ENCODE peak calls at places on chromosomes 1 and 21, in eight cellular contexts. One of them, this sample, is unnamed.

GRCh38 chr1:236128646-236129178 is 13.6 kb upstream of the GPR137B start:
- ATAC-seq in mucosa of descending colon: no peak
- ATAC-seq in left colon: no peak
- ATAC-seq in upper lobe of left lung: no peak
- ATAC-seq in upper lobe of right lung: no peak
- ATAC-seq in IMR-90: peak; percentile 67
- ATAC-seq in effector memory CD8-positive, alpha-beta T cell: no peak
- ATAC-seq in activated CD8-positive, alpha-beta memory T cell treated with anti-CD3 and anti-CD28 coated beads, Interleukin-2, amount 10 ng/mL, durations not matched to agents 7 days and 5 days: no peak
- ATAC-seq in this sample: peak; percentile 80

GRCh38 chr21:37208741-37209225 is 58.4 kb downstream of the VPS26C start:
- ATAC-seq in mucosa of descending colon: peak; percentile 8
- ATAC-seq in left colon: peak; percentile 5
- ATAC-seq in upper lobe of left lung: no peak
- ATAC-seq in upper lobe of right lung: peak; percentile 8
- ATAC-seq in IMR-90: no peak
- ATAC-seq in effector memory CD8-positive, alpha-beta T cell: no peak
- ATAC-seq in activated CD8-positive, alpha-beta memory T cell treated with anti-CD3 and anti-CD28 coated beads, Interleukin-2, amount 10 ng/mL, durations not matched to agents 7 days and 5 days: no peak
- ATAC-seq in this sample: peak; percentile 30

GRCh38 chr1:45015683-45016082 is 3.6 kb downstream of the UROD start:
- ATAC-seq in mucosa of descending colon: no peak
- ATAC-seq in left colon: no peak
- ATAC-seq in upper lobe of left lung: no peak
- ATAC-seq in upper lobe of right lung: no peak
- ATAC-seq in IMR-90: no peak
- ATAC-seq in effector memory CD8-positive, alpha-beta T cell: no peak
- ATAC-seq in activated CD8-positive, alpha-beta memory T cell treated with anti-CD3 and anti-CD28 coated beads, Interleukin-2, amount 10 ng/mL, durations not matched to agents 7 days and 5 days: no peak
- ATAC-seq in this sample: no peak

GRCh38 chr21:15063821-15064575 is 802 bp downstream of the NRIP1 start:
- ATAC-seq in mucosa of descending colon: peak; percentile 35
- ATAC-seq in left colon: peak; percentile 29
- ATAC-seq in upper lobe of left lung: peak; percentile 30
- ATAC-seq in upper lobe of right lung: peak; percentile 33
- ATAC-seq in IMR-90: peak; percentile 7
- ATAC-seq in effector memory CD8-positive, alpha-beta T cell: no peak
- ATAC-seq in activated CD8-positive, alpha-beta memory T cell treated with anti-CD3 and anti-CD28 coated beads, Interleukin-2, amount 10 ng/mL, durations not matched to agents 7 days and 5 days: peak; percentile 5
- ATAC-seq in this sample: peak; percentile 15

GRCh38 chr1:184482113-184482512 is 95.3 kb downstream of the C1orf21 start:
- ATAC-seq in mucosa of descending colon: no peak
- ATAC-seq in left colon: no peak
- ATAC-seq in upper lobe of left lung: peak; percentile 75
- ATAC-seq in upper lobe of right lung: peak; percentile 8
- ATAC-seq in IMR-90: no peak
- ATAC-seq in effector memory CD8-positive, alpha-beta T cell: no peak
- ATAC-seq in activated CD8-positive, alpha-beta memory T cell treated with anti-CD3 and anti-CD28 coated beads, Interleukin-2, amount 10 ng/mL, durations not matched to agents 7 days and 5 days: no peak
- ATAC-seq in this sample: no peak

GRCh38 chr1:11960710-11961109 is 19.5 kb upstream of the MFN2 start:
- ATAC-seq in mucosa of descending colon: peak; percentile 47
- ATAC-seq in left colon: peak; percentile 36
- ATAC-seq in upper lobe of left lung: peak; percentile 80
- ATAC-seq in upper lobe of right lung: peak; percentile 86
- ATAC-seq in IMR-90: no peak
- ATAC-seq in effector memory CD8-positive, alpha-beta T cell: no peak
- ATAC-seq in activated CD8-positive, alpha-beta memory T cell treated with anti-CD3 and anti-CD28 coated beads, Interleukin-2, amount 10 ng/mL, durations not matched to agents 7 days and 5 days: no peak
- ATAC-seq in this sample: no peak

GRCh38 chr1:202164271-202165037 is 4.1 kb upstream of the PTPN7 start:
- ATAC-seq in mucosa of descending colon: peak; percentile 53
- ATAC-seq in left colon: no peak
- ATAC-seq in upper lobe of left lung: no peak
- ATAC-seq in upper lobe of right lung: no peak
- ATAC-seq in IMR-90: no peak
- ATAC-seq in effector memory CD8-positive, alpha-beta T cell: peak; percentile 82
- ATAC-seq in activated CD8-positive, alpha-beta memory T cell treated with anti-CD3 and anti-CD28 coated beads, Interleukin-2, amount 10 ng/mL, durations not matched to agents 7 days and 5 days: peak; percentile 49
- ATAC-seq in this sample: peak; percentile 25

GRCh38 chr1:9737057-9737456 is 85.5 kb downstream of the PIK3CD start:
- ATAC-seq in mucosa of descending colon: peak; percentile 35
- ATAC-seq in left colon: peak; percentile 17
- ATAC-seq in upper lobe of left lung: peak; percentile 44
- ATAC-seq in upper lobe of right lung: peak; percentile 77
- ATAC-seq in IMR-90: no peak
- ATAC-seq in effector memory CD8-positive, alpha-beta T cell: no peak
- ATAC-seq in activated CD8-positive, alpha-beta memory T cell treated with anti-CD3 and anti-CD28 coated beads, Interleukin-2, amount 10 ng/mL, durations not matched to agents 7 days and 5 days: no peak
- ATAC-seq in this sample: no peak

GRCh38 chr21:32886339-32886738 is 114.8 kb upstream of the PAXBP1 start:
- ATAC-seq in mucosa of descending colon: no peak
- ATAC-seq in left colon: no peak
- ATAC-seq in upper lobe of left lung: no peak
- ATAC-seq in upper lobe of right lung: peak; percentile 36
- ATAC-seq in IMR-90: no peak
- ATAC-seq in effector memory CD8-positive, alpha-beta T cell: peak; percentile 92
- ATAC-seq in activated CD8-positive, alpha-beta memory T cell treated with anti-CD3 and anti-CD28 coated beads, Interleukin-2, amount 10 ng/mL, durations not matched to agents 7 days and 5 days: peak; percentile 89
- ATAC-seq in this sample: no peak

GRCh38 chr1:27522148-27522859 is 32.3 kb upstream of the WASF2 start:
- ATAC-seq in mucosa of descending colon: no peak
- ATAC-seq in left colon: no peak
- ATAC-seq in upper lobe of left lung: no peak
- ATAC-seq in upper lobe of right lung: no peak
- ATAC-seq in IMR-90: no peak
- ATAC-seq in effector memory CD8-positive, alpha-beta T cell: peak; percentile 60
- ATAC-seq in activated CD8-positive, alpha-beta memory T cell treated with anti-CD3 and anti-CD28 coated beads, Interleukin-2, amount 10 ng/mL, durations not matched to agents 7 days and 5 days: peak; percentile 53
- ATAC-seq in this sample: peak; percentile 71

GRCh38 chr1:161505892-161506173 is 576 bp downstream of the FCGR2A start:
- ATAC-seq in mucosa of descending colon: no peak
- ATAC-seq in left colon: no peak
- ATAC-seq in upper lobe of left lung: no peak
- ATAC-seq in upper lobe of right lung: no peak
- ATAC-seq in IMR-90: no peak
- ATAC-seq in effector memory CD8-positive, alpha-beta T cell: no peak
- ATAC-seq in activated CD8-positive, alpha-beta memory T cell treated with anti-CD3 and anti-CD28 coated beads, Interleukin-2, amount 10 ng/mL, durations not matched to agents 7 days and 5 days: no peak
- ATAC-seq in this sample: no peak

GRCh38 chr1:8285103-8285502 is 32.8 kb upstream of the SLC45A1 start:
- ATAC-seq in mucosa of descending colon: peak; percentile 95
- ATAC-seq in left colon: peak; percentile 96
- ATAC-seq in upper lobe of left lung: no peak
- ATAC-seq in upper lobe of right lung: no peak
- ATAC-seq in IMR-90: no peak
- ATAC-seq in effector memory CD8-positive, alpha-beta T cell: no peak
- ATAC-seq in activated CD8-positive, alpha-beta memory T cell treated with anti-CD3 and anti-CD28 coated beads, Interleukin-2, amount 10 ng/mL, durations not matched to agents 7 days and 5 days: no peak
- ATAC-seq in this sample: peak; percentile 80

GRCh38 chr1:101308935-101309333 is 72.1 kb downstream of the S1PR1 start:
- ATAC-seq in mucosa of descending colon: peak; percentile 20
- ATAC-seq in left colon: no peak
- ATAC-seq in upper lobe of left lung: no peak
- ATAC-seq in upper lobe of right lung: no peak
- ATAC-seq in IMR-90: no peak
- ATAC-seq in effector memory CD8-positive, alpha-beta T cell: peak; percentile 0
- ATAC-seq in activated CD8-positive, alpha-beta memory T cell treated with anti-CD3 and anti-CD28 coated beads, Interleukin-2, amount 10 ng/mL, durations not matched to agents 7 days and 5 days: no peak
- ATAC-seq in this sample: no peak

GRCh38 chr1:157470276-157470675 is 82.0 kb downstream of the FCRL5 start:
- ATAC-seq in mucosa of descending colon: no peak
- ATAC-seq in left colon: no peak
- ATAC-seq in upper lobe of left lung: no peak
- ATAC-seq in upper lobe of right lung: no peak
- ATAC-seq in IMR-90: no peak
- ATAC-seq in effector memory CD8-positive, alpha-beta T cell: no peak
- ATAC-seq in activated CD8-positive, alpha-beta memory T cell treated with anti-CD3 and anti-CD28 coated beads, Interleukin-2, amount 10 ng/mL, durations not matched to agents 7 days and 5 days: no peak
- ATAC-seq in this sample: no peak

GRCh38 chr1:232306269-232306911 is 323.5 kb downstream of the SIPA1L2 start:
- ATAC-seq in mucosa of descending colon: peak; percentile 62
- ATAC-seq in left colon: peak; percentile 53
- ATAC-seq in upper lobe of left lung: peak; percentile 34
- ATAC-seq in upper lobe of right lung: peak; percentile 73
- ATAC-seq in IMR-90: peak; percentile 32
- ATAC-seq in effector memory CD8-positive, alpha-beta T cell: no peak
- ATAC-seq in activated CD8-positive, alpha-beta memory T cell treated with anti-CD3 and anti-CD28 coated beads, Interleukin-2, amount 10 ng/mL, durations not matched to agents 7 days and 5 days: no peak
- ATAC-seq in this sample: peak; percentile 3

GRCh38 chr21:14487490-14488432 is 58.4 kb downstream of the SAMSN1 start:
- ATAC-seq in mucosa of descending colon: no peak
- ATAC-seq in left colon: no peak
- ATAC-seq in upper lobe of left lung: no peak
- ATAC-seq in upper lobe of right lung: no peak
- ATAC-seq in IMR-90: no peak
- ATAC-seq in effector memory CD8-positive, alpha-beta T cell: no peak
- ATAC-seq in activated CD8-positive, alpha-beta memory T cell treated with anti-CD3 and anti-CD28 coated beads, Interleukin-2, amount 10 ng/mL, durations not matched to agents 7 days and 5 days: peak; percentile 65
- ATAC-seq in this sample: no peak

GRCh38 chr1:98854137-98854536 is 150.5 kb downstream of the PLPPR5 start:
- ATAC-seq in mucosa of descending colon: peak; percentile 20
- ATAC-seq in left colon: no peak
- ATAC-seq in upper lobe of left lung: no peak
- ATAC-seq in upper lobe of right lung: no peak
- ATAC-seq in IMR-90: no peak
- ATAC-seq in effector memory CD8-positive, alpha-beta T cell: peak; percentile 92
- ATAC-seq in activated CD8-positive, alpha-beta memory T cell treated with anti-CD3 and anti-CD28 coated beads, Interleukin-2, amount 10 ng/mL, durations not matched to agents 7 days and 5 days: peak; percentile 33
- ATAC-seq in this sample: no peak

GRCh38 chr1:17185485-17185860 is 19.5 kb upstream of the PADI1 start:
- ATAC-seq in mucosa of descending colon: no peak
- ATAC-seq in left colon: no peak
- ATAC-seq in upper lobe of left lung: no peak
- ATAC-seq in upper lobe of right lung: peak; percentile 10
- ATAC-seq in IMR-90: no peak
- ATAC-seq in effector memory CD8-positive, alpha-beta T cell: no peak
- ATAC-seq in activated CD8-positive, alpha-beta memory T cell treated with anti-CD3 and anti-CD28 coated beads, Interleukin-2, amount 10 ng/mL, durations not matched to agents 7 days and 5 days: no peak
- ATAC-seq in this sample: no peak

GRCh38 chr1:182826892-182827291 is 12.3 kb upstream of the DHX9 start:
- ATAC-seq in mucosa of descending colon: no peak
- ATAC-seq in left colon: no peak
- ATAC-seq in upper lobe of left lung: no peak
- ATAC-seq in upper lobe of right lung: no peak
- ATAC-seq in IMR-90: no peak
- ATAC-seq in effector memory CD8-positive, alpha-beta T cell: no peak
- ATAC-seq in activated CD8-positive, alpha-beta memory T cell treated with anti-CD3 and anti-CD28 coated beads, Interleukin-2, amount 10 ng/mL, durations not matched to agents 7 days and 5 days: no peak
- ATAC-seq in this sample: no peak

GRCh38 chr21:39456665-39457064 is 4.9 kb downstream of the SH3BGR start:
- ATAC-seq in mucosa of descending colon: no peak
- ATAC-seq in left colon: no peak
- ATAC-seq in upper lobe of left lung: no peak
- ATAC-seq in upper lobe of right lung: no peak
- ATAC-seq in IMR-90: no peak
- ATAC-seq in effector memory CD8-positive, alpha-beta T cell: no peak
- ATAC-seq in activated CD8-positive, alpha-beta memory T cell treated with anti-CD3 and anti-CD28 coated beads, Interleukin-2, amount 10 ng/mL, durations not matched to agents 7 days and 5 days: no peak
- ATAC-seq in this sample: no peak

GRCh38 chr1:94552071-94552586 is 10.6 kb upstream of the F3 start:
- ATAC-seq in mucosa of descending colon: no peak
- ATAC-seq in left colon: no peak
- ATAC-seq in upper lobe of left lung: peak; percentile 65
- ATAC-seq in upper lobe of right lung: peak; percentile 96
- ATAC-seq in IMR-90: no peak
- ATAC-seq in effector memory CD8-positive, alpha-beta T cell: no peak
- ATAC-seq in activated CD8-positive, alpha-beta memory T cell treated with anti-CD3 and anti-CD28 coated beads, Interleukin-2, amount 10 ng/mL, durations not matched to agents 7 days and 5 days: no peak
- ATAC-seq in this sample: no peak

GRCh38 chr1:113784104-113784779 is 25.0 kb upstream of the PHTF1 start:
- ATAC-seq in mucosa of descending colon: peak; percentile 68
- ATAC-seq in left colon: peak; percentile 41
- ATAC-seq in upper lobe of left lung: peak; percentile 24
- ATAC-seq in upper lobe of right lung: peak; percentile 62
- ATAC-seq in IMR-90: no peak
- ATAC-seq in effector memory CD8-positive, alpha-beta T cell: peak; percentile 59
- ATAC-seq in activated CD8-positive, alpha-beta memory T cell treated with anti-CD3 and anti-CD28 coated beads, Interleukin-2, amount 10 ng/mL, durations not matched to agents 7 days and 5 days: peak; percentile 37
- ATAC-seq in this sample: peak; percentile 67

GRCh38 chr1:81803423-81804103 is 2.8 kb downstream of the ADGRL2 start:
- ATAC-seq in mucosa of descending colon: no peak
- ATAC-seq in left colon: no peak
- ATAC-seq in upper lobe of left lung: peak; percentile 26
- ATAC-seq in upper lobe of right lung: no peak
- ATAC-seq in IMR-90: no peak
- ATAC-seq in effector memory CD8-positive, alpha-beta T cell: no peak
- ATAC-seq in activated CD8-positive, alpha-beta memory T cell treated with anti-CD3 and anti-CD28 coated beads, Interleukin-2, amount 10 ng/mL, durations not matched to agents 7 days and 5 days: no peak
- ATAC-seq in this sample: no peak

GRCh38 chr1:200971955-200972711 is 51.4 kb downstream of the KIF21B start:
- ATAC-seq in mucosa of descending colon: peak; percentile 61
- ATAC-seq in left colon: peak; percentile 44
- ATAC-seq in upper lobe of left lung: peak; percentile 62
- ATAC-seq in upper lobe of right lung: peak; percentile 69
- ATAC-seq in IMR-90: peak; percentile 77
- ATAC-seq in effector memory CD8-positive, alpha-beta T cell: peak; percentile 55
- ATAC-seq in activated CD8-positive, alpha-beta memory T cell treated with anti-CD3 and anti-CD28 coated beads, Interleukin-2, amount 10 ng/mL, durations not matched to agents 7 days and 5 days: no peak
- ATAC-seq in this sample: peak; percentile 27

GRCh38 chr1:147539122-147539575 is 2.2 kb upstream of the BCL9 start:
- ATAC-seq in mucosa of descending colon: peak; percentile 28
- ATAC-seq in left colon: no peak
- ATAC-seq in upper lobe of left lung: peak; percentile 77
- ATAC-seq in upper lobe of right lung: peak; percentile 62
- ATAC-seq in IMR-90: peak; percentile 55
- ATAC-seq in effector memory CD8-positive, alpha-beta T cell: no peak
- ATAC-seq in activated CD8-positive, alpha-beta memory T cell treated with anti-CD3 and anti-CD28 coated beads, Interleukin-2, amount 10 ng/mL, durations not matched to agents 7 days and 5 days: no peak
- ATAC-seq in this sample: peak; percentile 30

GRCh38 chr1:62784509-62785365 is 805 bp downstream of the ATG4C start:
- ATAC-seq in mucosa of descending colon: peak; percentile 30
- ATAC-seq in left colon: peak; percentile 24
- ATAC-seq in upper lobe of left lung: peak; percentile 66
- ATAC-seq in upper lobe of right lung: peak; percentile 30
- ATAC-seq in IMR-90: peak; percentile 48
- ATAC-seq in effector memory CD8-positive, alpha-beta T cell: peak; percentile 5
- ATAC-seq in activated CD8-positive, alpha-beta memory T cell treated with anti-CD3 and anti-CD28 coated beads, Interleukin-2, amount 10 ng/mL, durations not matched to agents 7 days and 5 days: no peak
- ATAC-seq in this sample: peak; percentile 23

GRCh38 chr1:41856361-41857285 is 62.1 kb downstream of the HIVEP3 start:
- ATAC-seq in mucosa of descending colon: no peak
- ATAC-seq in left colon: no peak
- ATAC-seq in upper lobe of left lung: peak; percentile 51
- ATAC-seq in upper lobe of right lung: no peak
- ATAC-seq in IMR-90: no peak
- ATAC-seq in effector memory CD8-positive, alpha-beta T cell: no peak
- ATAC-seq in activated CD8-positive, alpha-beta memory T cell treated with anti-CD3 and anti-CD28 coated beads, Interleukin-2, amount 10 ng/mL, durations not matched to agents 7 days and 5 days: no peak
- ATAC-seq in this sample: no peak

GRCh38 chr1:169027607-169028320 is 78.7 kb upstream of the ATP1B1 start:
- ATAC-seq in mucosa of descending colon: no peak
- ATAC-seq in left colon: no peak
- ATAC-seq in upper lobe of left lung: no peak
- ATAC-seq in upper lobe of right lung: no peak
- ATAC-seq in IMR-90: no peak
- ATAC-seq in effector memory CD8-positive, alpha-beta T cell: no peak
- ATAC-seq in activated CD8-positive, alpha-beta memory T cell treated with anti-CD3 and anti-CD28 coated beads, Interleukin-2, amount 10 ng/mL, durations not matched to agents 7 days and 5 days: no peak
- ATAC-seq in this sample: no peak

GRCh38 chr1:4517559-4517958 is 136.8 kb upstream of the AJAP1 start:
- ATAC-seq in mucosa of descending colon: no peak
- ATAC-seq in left colon: no peak
- ATAC-seq in upper lobe of left lung: no peak
- ATAC-seq in upper lobe of right lung: no peak
- ATAC-seq in IMR-90: no peak
- ATAC-seq in effector memory CD8-positive, alpha-beta T cell: no peak
- ATAC-seq in activated CD8-positive, alpha-beta memory T cell treated with anti-CD3 and anti-CD28 coated beads, Interleukin-2, amount 10 ng/mL, durations not matched to agents 7 days and 5 days: no peak
- ATAC-seq in this sample: no peak

GRCh38 chr21:43775795-43776430 is at the start of gene CSTB:
- ATAC-seq in mucosa of descending colon: peak; percentile 81
- ATAC-seq in left colon: peak; percentile 69
- ATAC-seq in upper lobe of left lung: peak; percentile 89
- ATAC-seq in upper lobe of right lung: peak; percentile 85
- ATAC-seq in IMR-90: peak; percentile 82
- ATAC-seq in effector memory CD8-positive, alpha-beta T cell: peak; percentile 82
- ATAC-seq in activated CD8-positive, alpha-beta memory T cell treated with anti-CD3 and anti-CD28 coated beads, Interleukin-2, amount 10 ng/mL, durations not matched to agents 7 days and 5 days: peak; percentile 81
- ATAC-seq in this sample: no peak

GRCh38 chr1:206933333-206933945 is 11.7 kb upstream of the FCMR start:
- ATAC-seq in mucosa of descending colon: peak; percentile 21
- ATAC-seq in left colon: peak; percentile 11
- ATAC-seq in upper lobe of left lung: peak; percentile 51
- ATAC-seq in upper lobe of right lung: peak; percentile 75
- ATAC-seq in IMR-90: no peak
- ATAC-seq in effector memory CD8-positive, alpha-beta T cell: peak; percentile 71
- ATAC-seq in activated CD8-positive, alpha-beta memory T cell treated with anti-CD3 and anti-CD28 coated beads, Interleukin-2, amount 10 ng/mL, durations not matched to agents 7 days and 5 days: peak; percentile 52
- ATAC-seq in this sample: no peak

GRCh38 chr1:9050803-9051202 is 18.6 kb downstream of the SLC2A5 start:
- ATAC-seq in mucosa of descending colon: no peak
- ATAC-seq in left colon: no peak
- ATAC-seq in upper lobe of left lung: no peak
- ATAC-seq in upper lobe of right lung: no peak
- ATAC-seq in IMR-90: no peak
- ATAC-seq in effector memory CD8-positive, alpha-beta T cell: no peak
- ATAC-seq in activated CD8-positive, alpha-beta memory T cell treated with anti-CD3 and anti-CD28 coated beads, Interleukin-2, amount 10 ng/mL, durations not matched to agents 7 days and 5 days: no peak
- ATAC-seq in this sample: no peak

GRCh38 chr1:204479387-204480136 is 15.0 kb downstream of the PIK3C2B start:
- ATAC-seq in mucosa of descending colon: peak; percentile 82
- ATAC-seq in left colon: peak; percentile 81
- ATAC-seq in upper lobe of left lung: no peak
- ATAC-seq in upper lobe of right lung: peak; percentile 47
- ATAC-seq in IMR-90: no peak
- ATAC-seq in effector memory CD8-positive, alpha-beta T cell: peak; percentile 60
- ATAC-seq in activated CD8-positive, alpha-beta memory T cell treated with anti-CD3 and anti-CD28 coated beads, Interleukin-2, amount 10 ng/mL, durations not matched to agents 7 days and 5 days: no peak
- ATAC-seq in this sample: peak; percentile 61

GRCh38 chr1:924619-925323 is 1.0 kb downstream of the SAMD11 start:
- ATAC-seq in mucosa of descending colon: peak; percentile 7
- ATAC-seq in left colon: peak; percentile 18
- ATAC-seq in upper lobe of left lung: no peak
- ATAC-seq in upper lobe of right lung: peak; percentile 1
- ATAC-seq in IMR-90: peak; percentile 9
- ATAC-seq in effector memory CD8-positive, alpha-beta T cell: peak; percentile 2
- ATAC-seq in activated CD8-positive, alpha-beta memory T cell treated with anti-CD3 and anti-CD28 coated beads, Interleukin-2, amount 10 ng/mL, durations not matched to agents 7 days and 5 days: no peak
- ATAC-seq in this sample: no peak